ENCODE peak calls at places on chromosomes 1 and 21, in seven cellular contexts. One of them, this sample, is unnamed.

GRCh38 chr1:111656093-111657017 is 36.8 kb downstream of the RAP1A start:
- DNase-seq in endothelial cell: peak; percentile 29
- DNase-seq in tibial nerve: no peak
- DNase-seq in fibroblast of the aortic adventitia: peak; percentile 79
- DNase-seq in WTC11: no peak
- DNase-seq in NB4: peak; percentile 81
- DNase-seq in neural crest cell: peak; percentile 5
- DNase-seq in this sample: no peak

GRCh38 chr1:222530852-222531251 is 17.1 kb downstream of the HHIPL2 start:
- DNase-seq in neural crest cell: no peak
- DNase-seq in NB4: no peak
- DNase-seq in tibial nerve: no peak
- DNase-seq in WTC11: no peak
- DNase-seq in fibroblast of the aortic adventitia: no peak
- DNase-seq in endothelial cell: no peak
- DNase-seq in this sample: no peak

GRCh38 chr1:193185861-193186714 is at the start of gene B3GALT2:
- DNase-seq in fibroblast of the aortic adventitia: peak; percentile 59
- DNase-seq in neural crest cell: peak; percentile 8
- DNase-seq in endothelial cell: no peak
- DNase-seq in WTC11: no peak
- DNase-seq in tibial nerve: no peak
- DNase-seq in NB4: no peak
- DNase-seq in this sample: no peak

GRCh38 chr1:6831368-6831767 is 46.1 kb downstream of the CAMTA1 start:
- DNase-seq in fibroblast of the aortic adventitia: peak; percentile 13
- DNase-seq in WTC11: no peak
- DNase-seq in neural crest cell: no peak
- DNase-seq in endothelial cell: no peak
- DNase-seq in tibial nerve: no peak
- DNase-seq in NB4: no peak
- DNase-seq in this sample: no peak

GRCh38 chr1:229392936-229393335 is 41.0 kb downstream of the ACTA1 start:
- DNase-seq in neural crest cell: no peak
- DNase-seq in endothelial cell: no peak
- DNase-seq in NB4: no peak
- DNase-seq in WTC11: no peak
- DNase-seq in tibial nerve: no peak
- DNase-seq in fibroblast of the aortic adventitia: no peak
- DNase-seq in this sample: no peak

GRCh38 chr1:167714098-167714850 is 7.5 kb upstream of the MPZL1 start:
- DNase-seq in tibial nerve: peak; percentile 92
- DNase-seq in WTC11: peak; percentile 92
- DNase-seq in NB4: peak; percentile 87
- DNase-seq in neural crest cell: peak; percentile 97
- DNase-seq in fibroblast of the aortic adventitia: no peak
- DNase-seq in endothelial cell: peak; percentile 91
- DNase-seq in this sample: peak; percentile 89

GRCh38 chr21:34771512-34772028 is 102.8 kb downstream of the CLIC6 start:
- DNase-seq in NB4: peak; percentile 74
- DNase-seq in fibroblast of the aortic adventitia: peak; percentile 85
- DNase-seq in endothelial cell: no peak
- DNase-seq in neural crest cell: no peak
- DNase-seq in tibial nerve: no peak
- DNase-seq in WTC11: no peak
- DNase-seq in this sample: no peak

GRCh38 chr1:222914861-222915632 is 100.2 kb downstream of the DISP1 start:
- DNase-seq in tibial nerve: no peak
- DNase-seq in neural crest cell: no peak
- DNase-seq in fibroblast of the aortic adventitia: peak; percentile 93
- DNase-seq in WTC11: no peak
- DNase-seq in endothelial cell: no peak
- DNase-seq in NB4: no peak
- DNase-seq in this sample: no peak

GRCh38 chr1:62437273-62437945 is 560 bp downstream of the USP1 start:
- DNase-seq in WTC11: no peak
- DNase-seq in fibroblast of the aortic adventitia: peak; percentile 14
- DNase-seq in endothelial cell: peak; percentile 33
- DNase-seq in neural crest cell: no peak
- DNase-seq in NB4: peak; percentile 51
- DNase-seq in tibial nerve: no peak
- DNase-seq in this sample: peak; percentile 57

GRCh38 chr21:31872452-31873274 is at the start of gene HUNK:
- DNase-seq in NB4: peak; percentile 69
- DNase-seq in fibroblast of the aortic adventitia: peak; percentile 10
- DNase-seq in WTC11: peak; percentile 79
- DNase-seq in tibial nerve: no peak
- DNase-seq in neural crest cell: peak; percentile 59
- DNase-seq in endothelial cell: peak; percentile 54
- DNase-seq in this sample: peak; percentile 21

GRCh38 chr1:114670083-114671010 is 498 bp upstream of the DENND2C start:
- DNase-seq in WTC11: peak; percentile 96
- DNase-seq in tibial nerve: peak; percentile 88
- DNase-seq in neural crest cell: peak; percentile 74
- DNase-seq in fibroblast of the aortic adventitia: peak; percentile 81
- DNase-seq in NB4: peak; percentile 86
- DNase-seq in endothelial cell: peak; percentile 92
- DNase-seq in this sample: peak; percentile 80

GRCh38 chr1:114668784-114669561 is 876 bp downstream of the DENND2C start:
- DNase-seq in NB4: peak; percentile 15
- DNase-seq in WTC11: no peak
- DNase-seq in neural crest cell: no peak
- DNase-seq in endothelial cell: no peak
- DNase-seq in tibial nerve: no peak
- DNase-seq in fibroblast of the aortic adventitia: peak; percentile 58
- DNase-seq in this sample: no peak

GRCh38 chr1:114671939-114672275 is 2.1 kb upstream of the DENND2C start:
- DNase-seq in endothelial cell: no peak
- DNase-seq in tibial nerve: no peak
- DNase-seq in NB4: no peak
- DNase-seq in neural crest cell: no peak
- DNase-seq in fibroblast of the aortic adventitia: no peak
- DNase-seq in WTC11: no peak
- DNase-seq in this sample: no peak

GRCh38 chr1:114669562-114670082 is at the start of gene DENND2C:
- DNase-seq in neural crest cell: no peak
- DNase-seq in NB4: peak; percentile 66
- DNase-seq in tibial nerve: no peak
- DNase-seq in endothelial cell: no peak
- DNase-seq in fibroblast of the aortic adventitia: no peak
- DNase-seq in WTC11: peak; percentile 78
- DNase-seq in this sample: no peak

GRCh38 chr1:114671011-114671938 is 1.4 kb upstream of the DENND2C start:
- DNase-seq in WTC11: no peak
- DNase-seq in tibial nerve: no peak
- DNase-seq in endothelial cell: no peak
- DNase-seq in neural crest cell: no peak
- DNase-seq in NB4: no peak
- DNase-seq in fibroblast of the aortic adventitia: peak; percentile 44
- DNase-seq in this sample: no peak
- TF ChIP-seq CTCF in WTC11: no peak
- TF ChIP-seq CTCF in tibial nerve: peak; percentile 29
- TF ChIP-seq CTCF in endothelial cell: peak; percentile 34
- TF ChIP-seq CTCF in neural crest cell: peak; percentile 62
- TF ChIP-seq CTCF in NB4: no peak
- TF ChIP-seq CTCF in fibroblast of the aortic adventitia: peak; percentile 43
- TF ChIP-seq CTCF in this sample: no peak

GRCh38 chr1:147669475-147670318 is 627 bp downstream of the ACP6 start:
- DNase-seq in endothelial cell: peak; percentile 55
- DNase-seq in fibroblast of the aortic adventitia: peak; percentile 14
- DNase-seq in WTC11: peak; percentile 51
- DNase-seq in tibial nerve: peak; percentile 18
- DNase-seq in neural crest cell: peak; percentile 47
- DNase-seq in NB4: peak; percentile 70
- DNase-seq in this sample: peak; percentile 37
- TF ChIP-seq CTCF in endothelial cell: no peak
- TF ChIP-seq CTCF in fibroblast of the aortic adventitia: no peak
- TF ChIP-seq CTCF in WTC11: no peak
- TF ChIP-seq CTCF in tibial nerve: no peak
- TF ChIP-seq CTCF in neural crest cell: peak; percentile 26
- TF ChIP-seq CTCF in NB4: no peak
- TF ChIP-seq CTCF in this sample: no peak

GRCh38 chr21:21963911-21964310 is 965.7 kb downstream of the NCAM2 start:
- DNase-seq in NB4: no peak
- DNase-seq in fibroblast of the aortic adventitia: no peak
- DNase-seq in endothelial cell: no peak
- DNase-seq in neural crest cell: no peak
- DNase-seq in WTC11: no peak
- DNase-seq in tibial nerve: no peak
- DNase-seq in this sample: no peak

GRCh38 chr21:21971384-21971783 is 973.2 kb downstream of the NCAM2 start:
- DNase-seq in NB4: no peak
- DNase-seq in tibial nerve: no peak
- DNase-seq in fibroblast of the aortic adventitia: no peak
- DNase-seq in WTC11: no peak
- DNase-seq in endothelial cell: no peak
- DNase-seq in neural crest cell: no peak
- DNase-seq in this sample: no peak

GRCh38 chr21:21973806-21974205 is 975.6 kb downstream of the NCAM2 start:
- DNase-seq in fibroblast of the aortic adventitia: no peak
- DNase-seq in endothelial cell: no peak
- DNase-seq in tibial nerve: no peak
- DNase-seq in neural crest cell: no peak
- DNase-seq in NB4: no peak
- DNase-seq in WTC11: peak; percentile 35
- DNase-seq in this sample: no peak

GRCh38 chr21:21968810-21969588 is 970.8 kb downstream of the NCAM2 start:
- DNase-seq in endothelial cell: no peak
- DNase-seq in fibroblast of the aortic adventitia: no peak
- DNase-seq in tibial nerve: no peak
- DNase-seq in NB4: no peak
- DNase-seq in neural crest cell: no peak
- DNase-seq in WTC11: no peak
- DNase-seq in this sample: no peak
- TF ChIP-seq CTCF in endothelial cell: no peak
- TF ChIP-seq CTCF in fibroblast of the aortic adventitia: no peak
- TF ChIP-seq CTCF in tibial nerve: no peak
- TF ChIP-seq CTCF in NB4: no peak
- TF ChIP-seq CTCF in neural crest cell: no peak
- TF ChIP-seq CTCF in WTC11: no peak
- TF ChIP-seq CTCF in this sample: no peak

GRCh38 chr1:47868348-47868676 is 128.9 kb downstream of the TRABD2B start:
- DNase-seq in WTC11: no peak
- DNase-seq in neural crest cell: no peak
- DNase-seq in NB4: no peak
- DNase-seq in tibial nerve: no peak
- DNase-seq in endothelial cell: no peak
- DNase-seq in fibroblast of the aortic adventitia: no peak
- DNase-seq in this sample: no peak

GRCh38 chr1:47870480-47870879 is 126.7 kb downstream of the TRABD2B start:
- DNase-seq in WTC11: no peak
- DNase-seq in fibroblast of the aortic adventitia: no peak
- DNase-seq in tibial nerve: no peak
- DNase-seq in NB4: no peak
- DNase-seq in neural crest cell: no peak
- DNase-seq in endothelial cell: no peak
- DNase-seq in this sample: no peak

GRCh38 chr1:47865881-47866535 is 131.2 kb downstream of the TRABD2B start:
- DNase-seq in NB4: no peak
- DNase-seq in neural crest cell: no peak
- DNase-seq in tibial nerve: no peak
- DNase-seq in WTC11: no peak
- DNase-seq in fibroblast of the aortic adventitia: no peak
- DNase-seq in endothelial cell: no peak
- DNase-seq in this sample: no peak

GRCh38 chr1:47867447-47868347 is 129.5 kb downstream of the TRABD2B start:
- DNase-seq in tibial nerve: no peak
- DNase-seq in WTC11: no peak
- DNase-seq in fibroblast of the aortic adventitia: no peak
- DNase-seq in neural crest cell: no peak
- DNase-seq in NB4: no peak
- DNase-seq in endothelial cell: no peak
- DNase-seq in this sample: no peak

GRCh38 chr1:47866631-47867446 is 130.3 kb downstream of the TRABD2B start:
- DNase-seq in WTC11: no peak
- DNase-seq in tibial nerve: no peak
- DNase-seq in fibroblast of the aortic adventitia: no peak
- DNase-seq in neural crest cell: no peak
- DNase-seq in endothelial cell: no peak
- DNase-seq in NB4: no peak
- DNase-seq in this sample: no peak
- TF ChIP-seq CTCF in WTC11: no peak
- TF ChIP-seq CTCF in tibial nerve: no peak
- TF ChIP-seq CTCF in fibroblast of the aortic adventitia: no peak
- TF ChIP-seq CTCF in neural crest cell: no peak
- TF ChIP-seq CTCF in endothelial cell: no peak
- TF ChIP-seq CTCF in NB4: no peak
- TF ChIP-seq CTCF in this sample: no peak

GRCh38 chr1:22639286-22639685 is 2.9 kb downstream of the C1QA start:
- DNase-seq in tibial nerve: no peak
- DNase-seq in NB4: peak; percentile 53
- DNase-seq in WTC11: peak; percentile 73
- DNase-seq in neural crest cell: no peak
- DNase-seq in endothelial cell: peak; percentile 22
- DNase-seq in fibroblast of the aortic adventitia: peak; percentile 5
- DNase-seq in this sample: no peak
- TF ChIP-seq CTCF in tibial nerve: no peak
- TF ChIP-seq CTCF in NB4: no peak
- TF ChIP-seq CTCF in WTC11: no peak
- TF ChIP-seq CTCF in neural crest cell: no peak
- TF ChIP-seq CTCF in endothelial cell: no peak
- TF ChIP-seq CTCF in fibroblast of the aortic adventitia: no peak
- TF ChIP-seq CTCF in this sample: no peak

DNA sequence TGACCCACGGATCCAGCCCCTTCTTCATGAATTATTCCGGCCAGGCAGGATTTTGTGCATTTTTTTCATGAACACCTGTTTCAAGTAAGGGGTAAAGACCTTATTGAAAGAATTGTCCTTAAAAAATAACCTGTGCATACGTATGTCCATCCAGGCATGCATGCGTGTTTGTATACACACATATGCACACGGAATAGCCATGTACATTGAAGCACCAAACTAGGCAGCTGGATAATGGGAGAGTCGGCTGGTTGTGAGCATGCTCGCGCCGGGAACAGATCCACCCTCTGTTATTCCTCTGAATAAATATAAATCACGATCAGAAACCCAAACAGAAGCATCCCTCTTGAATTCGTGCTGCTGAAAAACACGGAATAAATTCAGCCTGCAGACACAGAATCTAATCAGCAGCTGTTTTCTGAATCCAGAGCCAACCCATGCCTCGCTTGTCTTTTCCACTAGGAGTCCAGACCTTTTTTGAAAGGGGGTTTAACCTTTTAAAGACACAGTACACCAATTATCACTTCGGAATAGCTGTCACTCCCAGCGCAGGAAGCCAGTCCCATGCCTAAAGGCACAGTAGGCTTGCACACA is at the start of gene HIVEP3:
- DNase-seq in WTC11: no peak
- DNase-seq in neural crest cell: no peak
- DNase-seq in fibroblast of the aortic adventitia: peak; percentile 58
- DNase-seq in tibial nerve: no peak
- DNase-seq in NB4: no peak
- DNase-seq in endothelial cell: no peak
- DNase-seq in this sample: no peak
- TF ChIP-seq CTCF in WTC11: no peak
- TF ChIP-seq CTCF in neural crest cell: peak; percentile 57
- TF ChIP-seq CTCF in fibroblast of the aortic adventitia: peak; percentile 55
- TF ChIP-seq CTCF in tibial nerve: no peak
- TF ChIP-seq CTCF in NB4: no peak
- TF ChIP-seq CTCF in endothelial cell: no peak
- TF ChIP-seq CTCF in this sample: no peak